ENCODE peak calls at places on chromosomes 12 and 14, in six cellular contexts. U is neuronal stem cell, D is dorsolateral prefrontal cortex, R is stomach, X is thoracic aorta, E is astrocyte. W is an unnamed sample.

GRCh38 chr12:12539411-12539810 is 23.3 kb downstream of the DUSP16 start:
- DNase-seq in R (no peak), X (no peak), U (no peak), E (no peak), D (no peak), W (no peak)

GRCh38 chr12:83945871-83946270 is 966.7 kb downstream of the SLC6A15 start:
- DNase-seq in D (no peak), X (no peak), U (no peak), R (no peak), E (peak; percentile 26), W (no peak)

GRCh38 chr12:53538209-53538689 is 31.0 kb upstream of the NPFF start:
- DNase-seq in X (no peak), D (no peak), E (peak; percentile 41), U (no peak), R (no peak), W (peak; percentile 31)

GRCh38 chr14:38339704-38340103 is 83.8 kb upstream of the CLEC14A start:
- DNase-seq in E (peak; percentile 66), U (no peak), D (no peak), X (no peak), R (no peak), W (no peak)

GRCh38 chr14:81517798-81518398 is 15.8 kb downstream of the SEL1L start:
- DNase-seq in E (no peak), R (no peak), U (no peak), D (no peak), X (no peak), W (no peak)

GRCh38 chr14:23793532-23793931 is 157.4 kb downstream of the DHRS2 start:
- DNase-seq in R (peak; percentile 29), D (no peak), E (no peak), X (no peak), U (no peak), W (no peak)

GRCh38 chr12:7571253-7571652 is 67.7 kb upstream of the CD163 start:
- DNase-seq in R (no peak), U (no peak), D (no peak), E (no peak), X (no peak), W (no peak)

GRCh38 chr12:68478516-68479260 is 132.0 kb upstream of the RAP1B start:
- DNase-seq in E (peak; percentile 52), D (no peak), U (no peak), R (no peak), X (no peak), W (no peak)

GRCh38 chr12:46919666-46920065 is 93.9 kb upstream of the SLC38A4 start:
- DNase-seq in X (no peak), E (peak; percentile 27), R (no peak), U (no peak), D (peak; percentile 17), W (no peak)

GRCh38 chr14:73613419-73613963 is 1.2 kb downstream of the ACOT6 start:
- DNase-seq in D (no peak), U (no peak), R (no peak), X (no peak), E (no peak), W (no peak)

GRCh38 chr12:3694673-3695072 is 58.2 kb downstream of the CRACR2A start:
- DNase-seq in E (no peak), X (no peak), D (no peak), U (no peak), R (no peak), W (no peak)

GRCh38 chr14:37024166-37024565 is 148.2 kb downstream of the SLC25A21 start:
- DNase-seq in D (no peak), R (no peak), X (no peak), E (no peak), U (no peak), W (no peak)

GRCh38 chr12:61538951-61539350 is 721.3 kb upstream of the USP15 start:
- DNase-seq in E (no peak), D (no peak), R (no peak), U (no peak), X (no peak), W (no peak)

GRCh38 chr12:14923944-14924343 is 14.4 kb downstream of the ERP27 start:
- DNase-seq in D (no peak), X (no peak), U (no peak), R (no peak), E (no peak), W (no peak)

GRCh38 chr14:56331815-56332214 is 213.6 kb downstream of the PELI2 start:
- DNase-seq in E (peak; percentile 39), D (no peak), X (no peak), R (no peak), U (no peak), W (no peak)

GRCh38 chr12:131223171-131223761 is 269.6 kb downstream of the ADGRD1 start:
- DNase-seq in U (no peak), R (no peak), D (no peak), E (no peak), X (no peak), W (no peak)
- H3K27me3 ChIP-seq in U (no peaks in the 10 kb centered on the region), R (no peaks in the 10 kb centered on the region), D (no peaks in the 10 kb centered on the region), E (peaks cover 3% of the 10 kb centered on the region), X (no peaks in the 10 kb centered on the region), W (no peaks in the 10 kb centered on the region)

GRCh38 chr14:45679852-45680251 is 426.9 kb upstream of the MIS18BP1 start:
- DNase-seq in R (no peak), E (peak; percentile 89), X (no peak), U (no peak), D (no peak), W (no peak)
- H3K27ac ChIP-seq in R (no peak overlapping the region), E (peak overlapping the region; percentile 33), X (no peak overlapping the region), U (no peak overlapping the region), D (no peak overlapping the region), W (no peak overlapping the region)

DNA sequence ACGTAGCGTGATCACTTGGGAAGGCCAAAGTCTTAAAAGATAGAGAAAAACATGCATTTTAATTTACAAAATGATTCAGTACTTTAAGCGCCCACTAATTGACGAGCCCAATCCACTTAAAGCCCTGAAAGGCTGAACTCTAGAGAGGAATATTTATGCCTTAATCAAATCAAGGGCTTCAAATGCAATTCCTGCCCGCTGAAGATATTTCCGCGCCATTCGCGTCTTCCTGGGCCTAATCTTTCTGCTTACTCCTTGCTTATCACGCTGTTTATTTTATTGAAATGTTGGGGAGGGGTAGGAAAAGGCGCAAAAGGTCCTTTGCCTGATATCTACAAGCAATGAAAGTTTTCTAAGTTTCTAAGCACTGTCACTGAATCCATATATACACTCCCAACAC is 4.0 kb downstream of the TBX3 start:
- DNase-seq in X (no peak), E (no peak), U (no peak), R (no peak), D (no peak), W (no peak)
- H3K4me3 ChIP-seq in X (no peak overlapping the region), E (peak overlapping the region; percentile 95), U (no peak overlapping the region), R (peak overlapping the region; percentile 3), D (peak overlapping the region; percentile 19), W (peak overlapping the region; percentile 63)

DNA sequence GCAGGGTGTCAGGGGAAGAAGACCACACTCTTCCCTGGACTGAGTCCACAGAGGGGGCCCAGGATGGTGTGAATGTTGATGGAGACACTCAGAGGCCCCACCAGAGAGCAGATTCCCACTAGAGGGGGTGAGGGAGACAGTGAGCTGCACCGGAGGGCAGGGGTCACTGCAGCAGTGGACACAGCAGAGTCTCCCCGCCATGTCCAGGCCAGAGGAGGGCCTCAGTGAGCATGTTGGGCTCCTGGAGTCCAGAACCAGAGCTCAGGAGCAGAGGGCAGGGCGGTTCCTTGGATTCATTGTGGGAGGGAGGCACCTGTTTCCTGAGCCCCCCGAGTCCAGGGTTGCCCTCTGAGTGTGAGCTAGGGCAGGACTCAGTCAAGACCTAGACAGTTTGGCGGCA is 1.8 kb upstream of the KRT82 start:
- DNase-seq in E (no peak), X (no peak), U (no peak), D (no peak), R (no peak), W (no peak)
- H3K27me3 ChIP-seq in E (no peaks in the 10 kb centered on the region), X (no peaks in the 10 kb centered on the region), U (no peaks in the 10 kb centered on the region), D (no peaks in the 10 kb centered on the region), R (no peaks in the 10 kb centered on the region), W (no peaks in the 10 kb centered on the region)

GRCh38 chr14:61545716-61546455 is 149.4 kb upstream of the HIF1A start:
- DNase-seq in D (peak; percentile 67), E (no peak), U (no peak), X (no peak), R (no peak), W (no peak)

GRCh38 chr14:61543946-61544345 is 151.4 kb upstream of the HIF1A start:
- DNase-seq in D (no peak), X (no peak), U (no peak), E (no peak), R (no peak), W (no peak)

GRCh38 chr14:61540931-61541330 is 154.4 kb upstream of the HIF1A start:
- DNase-seq in X (no peak), D (no peak), R (no peak), U (no peak), E (no peak), W (no peak)

GRCh38 chr14:61544448-61545202 is 150.7 kb upstream of the HIF1A start:
- DNase-seq in E (no peak), D (no peak), X (no peak), R (no peak), U (no peak), W (no peak)

GRCh38 chr14:61542848-61543790 is 152.2 kb upstream of the HIF1A start:
- DNase-seq in E (no peak), R (no peak), X (no peak), D (no peak), U (no peak), W (no peak)
- H3K27ac ChIP-seq in E (no peak overlapping the region), R (peak overlapping the region; percentile 82), X (peak overlapping the region; percentile 75), D (peak overlapping the region; percentile 75), U (no peak overlapping the region), W (peak overlapping the region; percentile 81)

GRCh38 chr12:122520676-122521075 is 6.1 kb downstream of the RSRC2 start:
- DNase-seq in E (no peak), U (no peak), X (no peak), D (no peak), R (no peak), W (no peak)

GRCh38 chr12:122526683-122527477 is at the start of the genes KNTC1 and RSRC2:
- DNase-seq in R (peak; percentile 99), D (peak; percentile 99), U (peak; percentile 100), E (peak; percentile 99), X (peak; percentile 99), W (peak; percentile 96)

GRCh38 chr12:122523280-122523679 is 3.5 kb downstream of the RSRC2 start:
- DNase-seq in D (no peak), E (peak; percentile 59), X (no peak), U (no peak), R (no peak), W (no peak)

GRCh38 chr12:122527478-122527944 is 462 bp downstream of the KNTC1 start:
- DNase-seq in U (no peak), R (no peak), E (no peak), X (no peak), D (peak; percentile 54), W (no peak)

GRCh38 chr12:122523846-122524718 is 2.7 kb downstream of the RSRC2 start:
- DNase-seq in R (no peak), U (no peak), E (no peak), X (no peak), D (no peak), W (no peak)
- H3K4me3 ChIP-seq in R (peak overlapping the region; percentile 39), U (no peak overlapping the region), E (peak overlapping the region; percentile 68), X (peak overlapping the region; percentile 70), D (peak overlapping the region; percentile 71), W (peak overlapping the region; percentile 42)

DNA sequence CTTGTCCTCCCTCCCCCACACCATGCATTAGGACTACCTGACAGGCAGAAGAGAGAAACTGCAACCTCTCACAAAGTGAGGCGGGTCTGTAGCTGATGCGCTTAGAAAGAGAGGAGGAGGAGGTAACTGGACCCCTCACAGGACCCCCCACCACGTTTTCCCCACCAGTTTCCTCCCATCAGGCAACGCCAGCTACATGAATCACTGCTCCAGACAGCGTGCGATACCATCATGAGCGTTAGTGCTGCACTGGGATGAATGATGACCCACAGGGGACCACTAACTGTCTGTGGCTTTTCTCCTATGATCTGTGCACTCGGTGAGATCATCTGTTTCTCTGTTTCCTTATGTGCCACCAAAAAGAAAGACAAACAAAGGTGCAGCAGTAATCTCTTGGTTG is 77.7 kb downstream of the KCNK10 start:
- DNase-seq in D (no peak), X (no peak), E (no peak), R (no peak), U (no peak), W (no peak)
- H3K27me3 ChIP-seq in D (no peaks in the 10 kb centered on the region), X (no peaks in the 10 kb centered on the region), E (no peaks in the 10 kb centered on the region), R (no peaks in the 10 kb centered on the region), U (no peaks in the 10 kb centered on the region), W (no peaks in the 10 kb centered on the region)